ENCODE peak calls at places on chromosomes 11 and 22, in five cellular contexts. U, Z, M, W and F are unnamed samples.

GRCh38 chr11:78313181-78313788 is 104.3 kb downstream of the GAB2 start:
- DNase-seq in U (no peak), Z (no peak), M (peak), W (peak), F (no peak)

GRCh38 chr11:73350908-73351636 is 25.1 kb upstream of the RELT start:
- DNase-seq in U (no peak), Z (no peak), M (peak), W (peak), F (no peak)

GRCh38 chr22:44461083-44461375 is 37.0 kb downstream of the RTL6 start:
- DNase-seq in U (no peak), Z (no peak), M (no peak), W (no peak), F (no peak)

GRCh38 chr11:108934696-108935095 is 269.8 kb downstream of the DDX10 start:
- DNase-seq in U (no peak), Z (no peak), M (no peak), W (peak), F (no peak)

GRCh38 chr22:17891427-17892167 is 117.3 kb upstream of the BID start:
- DNase-seq in U (peak), Z (no peak), M (no peak), W (peak), F (no peak)

GRCh38 chr11:9362393-9362863 is 22.0 kb upstream of the IPO7 start:
- DNase-seq in U (no peak), Z (no peak), M (no peak), W (no peak), F (no peak)

GRCh38 chr11:67438121-67438902 is 830 bp upstream of the PTPRCAP start:
- DNase-seq in U (peak), Z (no peak), M (no peak), W (no peak), F (no peak)

GRCh38 chr11:60790726-60791125 is 5.6 kb downstream of the MS4A10 start:
- DNase-seq in U (no peak), Z (no peak), M (no peak), W (no peak), F (no peak)

GRCh38 chr22:41831828-41832552 is 915 bp upstream of the SREBF2 start:
- DNase-seq in U (no peak), Z (no peak), M (no peak), W (no peak), F (no peak)

GRCh38 chr11:76515494-76515893 is 70.7 kb downstream of the EMSY start:
- DNase-seq in U (no peak), Z (no peak), M (no peak), W (no peak), F (no peak)

GRCh38 chr22:26995222-26995621 is 337.8 kb downstream of the MIAT start:
- DNase-seq in U (no peak), Z (no peak), M (no peak), W (no peak), F (no peak)

GRCh38 chr11:18393581-18394299 is 623 bp upstream of the LDHA start:
- DNase-seq in U (no peak), Z (no peak), M (no peak), W (no peak), F (no peak)

GRCh38 chr11:98536023-98536422 is 484.7 kb upstream of the CNTN5 start:
- DNase-seq in U (no peak), Z (no peak), M (no peak), W (no peak), F (no peak)

GRCh38 chr11:72719144-72719543 is 33.1 kb downstream of the ARAP1 start:
- DNase-seq in U (peak), Z (no peak), M (no peak), W (no peak), F (no peak)

GRCh38 chr11:134654161-134654915 is 242.3 kb upstream of the B3GAT1 start:
- DNase-seq in U (no peak), Z (no peak), M (no peak), W (no peak), F (peak)